ENCODE peak calls at places on chromosome 15, in six cellular contexts. W is testis, P is heart left ventricle, N is body of pancreas, T is transverse colon, X is Peyer's patch. D is an unnamed sample.
A peak's percentile ranks its signal among the peaks of the same experiment; 100 is the strongest.

GRCh38 chr15:68154923-68155559 is 50.1 kb downstream of the CALML4 start:
- DNase-seq in N (peak; percentile 62), P (no peak), X (no peak), W (peak; percentile 66), T (peak; percentile 33), D (peak; percentile 33)

GRCh38 chr15:70820214-70820613 is 33.7 kb downstream of the LARP6 start:
- DNase-seq in T (no peak), N (no peak), P (no peak), X (no peak), W (no peak), D (no peak)

GRCh38 chr15:54576303-54576935 is 598.2 kb downstream of the UNC13C start:
- DNase-seq in P (no peak), X (no peak), T (no peak), N (no peak), W (no peak), D (no peak)

GRCh38 chr15:69337133-69337532 is 38.4 kb downstream of the PAQR5 start:
- DNase-seq in T (no peak), X (no peak), N (no peak), P (no peak), W (no peak), D (no peak)

GRCh38 chr15:37764733-37765191 is 169.7 kb upstream of the TMCO5A start:
- DNase-seq in P (no peak), N (peak; percentile 51), T (peak; percentile 10), W (peak; percentile 77), X (no peak), D (no peak)

GRCh38 chr15:82950746-82951370 is 1.7 kb downstream of the HOMER2 start:
- DNase-seq in W (no peak), N (no peak), P (no peak), T (no peak), X (no peak), D (no peak)

GRCh38 chr15:70140543-70141375 is 43.0 kb upstream of the TLE3 start:
- DNase-seq in T (no peak), P (no peak), N (no peak), W (no peak), X (no peak), D (no peak)

GRCh38 chr15:31447893-31448634 is 121.4 kb downstream of the KLF13 start:
- DNase-seq in P (no peak), X (no peak), T (no peak), W (no peak), N (no peak), D (no peak)

GRCh38 chr15:48722764-48723661 is 77.5 kb upstream of the FBN1 start:
- DNase-seq in N (no peak), P (no peak), W (no peak), X (no peak), T (no peak), D (no peak)

GRCh38 chr15:35206060-35206675 is 121.1 kb upstream of the NANOGP8 start:
- DNase-seq in P (no peak), W (no peak), N (no peak), T (no peak), X (no peak), D (no peak)

GRCh38 chr15:68606332-68606731 is 27.5 kb downstream of the CORO2B start:
- DNase-seq in T (no peak), X (no peak), W (no peak), N (no peak), P (no peak), D (no peak)

GRCh38 chr15:47576921-47577474 is 140.3 kb upstream of the SEMA6D start:
- DNase-seq in P (no peak), T (no peak), X (no peak), W (no peak), N (no peak), D (no peak)

GRCh38 chr15:69253156-69253555 is 45.6 kb upstream of the PAQR5 start:
- DNase-seq in N (no peak), P (no peak), T (no peak), W (no peak), X (no peak), D (no peak)

GRCh38 chr15:33309602-33310276 is 1.0 kb upstream of the RYR3 start:
- DNase-seq in W (peak; percentile 47), T (no peak), X (no peak), N (no peak), P (no peak), D (peak; percentile 53)

GRCh38 chr15:70508561-70509281 is 254.6 kb downstream of the UACA start:
- DNase-seq in W (no peak), T (no peak), X (no peak), P (no peak), N (no peak), D (no peak)

GRCh38 chr15:82305621-82306048 is 43.0 kb downstream of the SAXO2 start:
- DNase-seq in N (no peak), T (no peak), X (no peak), P (no peak), W (no peak), D (no peak)

GRCh38 chr15:35646790-35647189 is 100.8 kb upstream of the DPH6 start:
- DNase-seq in W (no peak), X (no peak), P (no peak), T (no peak), N (no peak), D (no peak)

GRCh38 chr15:80159811-80160569 is 7.2 kb downstream of the FAH start:
- DNase-seq in N (no peak), X (no peak), T (no peak), W (no peak), P (no peak), D (no peak)
- H3K4me1 ChIP-seq in N (peaks cover 17% of the 10 kb centered on the region), X (no peaks in the 10 kb centered on the region), T (no peaks in the 10 kb centered on the region), W (peaks cover 21% of the 10 kb centered on the region), P (peaks cover 35% of the 10 kb centered on the region), D (no peaks in the 10 kb centered on the region)

GRCh38 chr15:98941595-98942255 is 65.9 kb downstream of the PGPEP1L start:
- DNase-seq in T (no peak), P (no peak), X (no peak), N (no peak), W (no peak), D (no peak)

GRCh38 chr15:98939311-98940080 is 68.1 kb downstream of the PGPEP1L start:
- DNase-seq in W (no peak), N (no peak), X (peak; percentile 21), T (no peak), P (no peak), D (no peak)

GRCh38 chr15:98937413-98938104 is 70.0 kb downstream of the PGPEP1L start:
- DNase-seq in P (no peak), W (no peak), T (no peak), X (no peak), N (no peak), D (no peak)

GRCh38 chr15:98938804-98939203 is 68.8 kb downstream of the PGPEP1L start:
- DNase-seq in X (no peak), N (no peak), T (no peak), P (no peak), W (no peak), D (no peak)

DNA sequence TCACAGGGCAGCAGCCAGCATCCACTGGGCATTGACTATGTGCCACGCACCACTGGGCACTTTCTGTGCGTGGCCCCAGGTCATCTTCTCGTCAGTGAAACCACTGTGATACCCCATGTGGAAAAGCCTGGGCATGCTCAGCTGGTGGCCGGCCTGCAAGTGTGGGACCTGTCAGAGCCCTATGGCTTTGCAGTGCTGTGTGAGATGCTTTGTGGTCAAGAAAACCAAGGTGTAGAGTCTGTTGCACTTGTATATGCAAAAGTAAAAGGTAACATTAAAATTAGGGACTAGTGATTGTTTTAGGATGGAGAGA is 69.5 kb downstream of the PGPEP1L start:
- DNase-seq in N (no peak), T (no peak), W (no peak), X (peak; percentile 21), P (no peak), D (no peak)
- H3K36me3 ChIP-seq in N (no peaks in the 10 kb centered on the region), T (peaks cover 4% of the 10 kb centered on the region), W (no peaks in the 10 kb centered on the region), X (no peaks in the 10 kb centered on the region), P (peaks cover 96% of the 10 kb centered on the region), D (no peaks in the 10 kb centered on the region)

GRCh38 chr15:74402337-74402839 is 31.4 kb downstream of the SEMA7A start:
- DNase-seq in T (no peak), P (no peak), X (no peak), W (no peak), N (no peak), D (no peak)

GRCh38 chr15:74400915-74401757 is 32.6 kb downstream of the SEMA7A start:
- DNase-seq in X (no peak), P (no peak), T (no peak), N (no peak), W (no peak), D (no peak)

GRCh38 chr15:74399511-74400312 is 32.3 kb upstream of the CYP11A1 start:
- DNase-seq in P (no peak), W (no peak), X (no peak), N (no peak), T (peak; percentile 22), D (no peak)

GRCh38 chr15:74399100-74399499 is 31.7 kb upstream of the CYP11A1 start:
- DNase-seq in N (no peak), P (no peak), T (no peak), X (no peak), W (no peak), D (no peak)

DNA sequence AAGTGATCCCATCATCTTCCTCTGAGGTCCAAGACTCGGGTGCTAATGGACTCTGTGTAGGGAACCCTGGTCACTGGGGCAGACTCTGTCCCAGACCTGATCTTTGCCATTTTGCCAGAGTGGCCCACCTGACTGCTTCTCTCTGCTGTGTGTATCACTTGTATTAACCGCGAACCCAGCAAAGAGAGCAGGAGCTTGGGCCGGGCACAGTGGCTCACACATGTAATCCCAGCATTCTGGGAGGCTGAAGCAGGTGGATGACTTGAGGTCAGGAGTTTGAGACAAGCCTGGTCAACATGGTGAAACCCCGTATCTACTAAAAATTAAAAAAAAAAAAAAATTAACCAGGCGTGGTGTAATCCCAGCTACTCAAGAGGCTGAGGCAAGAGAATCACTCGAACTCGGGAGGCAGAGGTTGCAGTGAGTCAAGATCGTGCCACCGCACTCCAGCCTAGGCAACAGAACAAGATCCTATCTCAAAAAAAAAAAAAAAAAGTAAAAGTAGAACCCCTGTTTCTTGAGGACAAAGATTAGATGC is 32.9 kb upstream of the CYP11A1 start:
- DNase-seq in N (no peak), P (no peak), W (no peak), X (no peak), T (no peak), D (no peak)
- TF ChIP-seq POLR2A in N (no peak), P (no peak), W (no peak), X (no peak), T (no peak), D (no peak)

GRCh38 chr15:75669879-75670212 is 22.1 kb downstream of the SNX33 start:
- DNase-seq in X (no peak), P (no peak), N (no peak), T (no peak), W (no peak), D (no peak)

GRCh38 chr15:75672111-75672602 is 24.4 kb downstream of the SNX33 start:
- DNase-seq in N (no peak), X (no peak), P (no peak), W (no peak), T (no peak), D (no peak)

GRCh38 chr15:75673426-75674247 is 25.9 kb downstream of the SNX33 start:
- DNase-seq in X (no peak), P (peak; percentile 89), W (peak; percentile 83), N (no peak), T (peak; percentile 65), D (peak; percentile 91)

GRCh38 chr15:75672646-75673425 is 25.1 kb downstream of the SNX33 start:
- DNase-seq in T (no peak), X (no peak), P (no peak), W (peak; percentile 32), N (peak; percentile 41), D (peak; percentile 57)

DNA sequence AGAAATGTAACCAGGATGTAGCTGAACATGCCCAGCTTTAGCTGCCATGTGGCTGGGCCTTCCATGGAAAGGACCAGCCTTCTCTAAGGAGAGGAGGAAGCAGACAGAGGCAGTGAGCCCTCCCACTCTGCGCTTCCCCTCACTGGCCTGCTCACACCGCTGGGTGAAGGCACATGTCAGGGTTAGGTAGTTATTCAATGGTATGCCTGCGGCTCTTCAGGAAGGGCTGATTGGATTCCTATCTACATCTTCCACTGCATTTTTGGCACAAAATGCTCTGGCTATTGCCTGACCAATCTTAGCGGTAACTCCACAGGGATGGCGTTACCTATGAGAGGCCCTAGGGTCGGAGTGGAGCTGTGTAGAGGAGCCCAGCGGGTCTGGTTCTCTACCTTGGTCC is 24.0 kb downstream of the SNX33 start:
- DNase-seq in N (no peak), T (no peak), P (no peak), W (no peak), X (no peak), D (no peak)
- H3K4me1 ChIP-seq in N (peaks cover 43% of the 10 kb centered on the region), T (peaks cover 17% of the 10 kb centered on the region), P (peaks cover 31% of the 10 kb centered on the region), W (peaks cover 27% of the 10 kb centered on the region), X (no peaks in the 10 kb centered on the region), D (peaks cover 6% of the 10 kb centered on the region)